ENCODE peak calls at places on chromosome 17, in seven cellular contexts. T is keratinocyte, W is esophagus squamous epithelium, N is PC-3, L is fibroblast of lung, C is breast epithelium, Q is brain microvascular endothelial cell. R is an unnamed sample.
A peak's percentile ranks its signal among the peaks of the same experiment; 100 is the strongest.

GRCh38 chr17:74746922-74747321 is 1.5 kb upstream of the NHERF1 start:
- DNase-seq in T (no peak), W (no peak), N (no peak), L (no peak), C (no peak), Q (no peak), R (no peak)

GRCh38 chr17:57574040-57574513 is 171.0 kb downstream of the CCDC182 start:
- DNase-seq in T (no peak), W (no peak), N (peak; percentile 62), L (peak; percentile 62), C (no peak), Q (no peak), R (peak; percentile 58)

GRCh38 chr17:14950216-14950615 is 314.9 kb downstream of the PMP22 start:
- DNase-seq in T (no peak), W (no peak), N (no peak), L (peak; percentile 2), C (no peak), Q (peak; percentile 38), R (no peak)

GRCh38 chr17:74307984-74308773 is 17.8 kb upstream of the KIF19 start:
- DNase-seq in T (no peak), W (no peak), N (no peak), L (peak; percentile 21), C (no peak), Q (no peak), R (no peak)

GRCh38 chr17:71117461-71117860 is 948.1 kb downstream of the KCNJ2 start:
- DNase-seq in T (no peak), W (no peak), N (no peak), L (peak; percentile 73), C (no peak), Q (peak; percentile 24), R (no peak)

GRCh38 chr17:69326302-69327059 is 452 bp downstream of the ABCA5 start:
- DNase-seq in T (no peak), W (no peak), N (peak; percentile 39), L (peak; percentile 34), C (no peak), Q (peak; percentile 10), R (no peak)

GRCh38 chr17:7129311-7129710 is 14.7 kb upstream of the ASGR2 start:
- DNase-seq in T (no peak), W (no peak), N (no peak), L (no peak), C (no peak), Q (no peak), R (no peak)

GRCh38 chr17:2197271-2197670 is 106.3 kb downstream of the SMG6 start:
- DNase-seq in T (no peak), W (no peak), N (no peak), L (no peak), C (no peak), Q (no peak), R (no peak)

GRCh38 chr17:1905190-1905919 is 75.5 kb downstream of the RPA1 start:
- DNase-seq in T (no peak), W (no peak), N (no peak), L (peak; percentile 11), C (no peak), Q (no peak), R (no peak)

GRCh38 chr17:1315891-1316403 is 36.5 kb downstream of the TRARG1 start:
- DNase-seq in T (no peak), W (no peak), N (no peak), L (no peak), C (no peak), Q (no peak), R (peak; percentile 67)

GRCh38 chr17:77407321-77408277 is 266.8 kb downstream of the SEC14L1 start:
- DNase-seq in T (no peak), W (no peak), N (no peak), L (no peak), C (no peak), Q (no peak), R (no peak)

GRCh38 chr17:900336-900735 is 79.2 kb downstream of the NXN start:
- DNase-seq in T (no peak), W (no peak), N (no peak), L (no peak), C (no peak), Q (no peak), R (no peak)

GRCh38 chr17:20282526-20283308 is 184.6 kb downstream of the LGALS9B start:
- DNase-seq in T (no peak), W (no peak), N (no peak), L (no peak), C (no peak), Q (no peak), R (no peak)

GRCh38 chr17:72295916-72296315 is 175.1 kb downstream of the SOX9 start:
- DNase-seq in T (no peak), W (no peak), N (no peak), L (no peak), C (no peak), Q (no peak), R (no peak)

GRCh38 chr17:72299092-72299491 is 178.3 kb downstream of the SOX9 start:
- DNase-seq in T (no peak), W (no peak), N (no peak), L (no peak), C (no peak), Q (no peak), R (no peak)

GRCh38 chr17:72294487-72294893 is 173.7 kb downstream of the SOX9 start:
- DNase-seq in T (no peak), W (no peak), N (no peak), L (no peak), C (no peak), Q (no peak), R (no peak)

GRCh38 chr17:72296456-72296855 is 175.6 kb downstream of the SOX9 start:
- DNase-seq in T (no peak), W (no peak), N (peak; percentile 54), L (no peak), C (no peak), Q (no peak), R (no peak)

GRCh38 chr17:72297326-72298115 is 176.7 kb downstream of the SOX9 start:
- DNase-seq in T (no peak), W (no peak), N (peak; percentile 86), L (peak; percentile 65), C (no peak), Q (peak; percentile 60), R (peak; percentile 69)
- TF ChIP-seq CTCF in T (no peak), W (no peak), N (no peak), L (no peak), C (no peak), Q (no peak), R (no peak)

GRCh38 chr17:4584125-4584834 is at the start of gene SMTNL2:
- DNase-seq in T (no peak), W (no peak), N (no peak), L (no peak), C (no peak), Q (no peak), R (peak; percentile 81)

GRCh38 chr17:4586043-4586442 is 1.7 kb downstream of the SMTNL2 start:
- DNase-seq in T (no peak), W (no peak), N (no peak), L (no peak), C (no peak), Q (no peak), R (no peak)

GRCh38 chr17:4585203-4585939 is 1.0 kb downstream of the SMTNL2 start:
- DNase-seq in T (no peak), W (no peak), N (no peak), L (no peak), C (no peak), Q (no peak), R (peak; percentile 54)

GRCh38 chr17:4583796-4584124 is 569 bp upstream of the SMTNL2 start:
- DNase-seq in T (no peak), W (no peak), N (no peak), L (no peak), C (no peak), Q (no peak), R (peak; percentile 79)

GRCh38 chr17:4584835-4585187 is 482 bp downstream of the SMTNL2 start:
- DNase-seq in T (no peak), W (no peak), N (no peak), L (no peak), C (no peak), Q (no peak), R (peak; percentile 71)
- H3K4me3 ChIP-seq in T (no peak overlapping the region), W (peak overlapping the region; percentile 57), N (no peak overlapping the region), L (no peak overlapping the region), C (peak overlapping the region; percentile 78), Q (no peak overlapping the region), R (peak overlapping the region; percentile 81)

DNA sequence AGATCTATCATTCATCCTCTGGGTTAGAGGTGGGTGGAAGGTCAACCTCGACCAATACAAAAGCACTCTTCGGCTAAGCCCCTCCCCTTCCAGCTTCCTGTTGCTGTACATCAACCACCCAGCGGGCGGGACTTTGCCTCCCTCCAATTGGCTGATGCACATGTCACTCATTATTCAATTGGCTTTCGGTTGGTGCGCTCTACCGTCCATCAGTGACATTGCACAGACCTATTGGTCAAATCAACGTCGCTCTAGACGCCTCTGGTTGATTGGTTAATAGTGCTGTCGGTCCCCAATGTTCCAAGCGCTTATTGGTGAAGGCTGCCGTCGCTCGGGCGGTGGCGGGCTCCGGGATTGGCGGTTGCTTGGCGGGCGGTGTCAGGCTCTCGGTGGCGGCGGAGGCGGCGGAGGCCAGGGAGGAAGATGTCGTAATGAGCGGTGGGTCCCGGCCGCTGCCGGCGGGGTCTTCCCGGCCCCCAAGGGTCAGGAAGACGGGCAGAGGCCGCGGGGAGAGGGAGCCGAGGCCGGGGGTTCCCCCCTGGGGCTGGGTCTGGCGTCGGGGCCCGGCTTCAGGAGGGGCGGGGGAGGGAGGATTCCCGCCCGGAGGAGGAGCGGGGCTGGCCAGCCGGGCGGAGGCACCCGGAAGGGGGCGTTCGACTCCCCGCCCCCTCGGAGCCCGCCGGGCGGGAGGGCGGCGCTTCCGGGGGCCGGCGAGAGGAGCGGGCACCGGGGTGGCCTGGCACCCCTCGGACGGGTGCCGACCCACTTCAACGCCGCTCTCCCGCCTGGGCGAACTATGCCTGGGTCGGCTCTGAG is at the start of gene SP2:
- DNase-seq in T (peak; percentile 100), W (peak; percentile 98), N (peak; percentile 100), L (peak; percentile 100), C (peak; percentile 99), Q (peak; percentile 100), R (peak; percentile 99)
- H3K27ac ChIP-seq in T (peak within 1 kb of the TSS; percentile 75), W (peak within 1 kb of the TSS; percentile 99), N (peak within 1 kb of the TSS; percentile 77), L (peak within 1 kb of the TSS; percentile 92), C (peak within 1 kb of the TSS; percentile 100), Q (peak within 1 kb of the TSS; percentile 98), R (peak within 1 kb of the TSS; percentile 97)

DNA sequence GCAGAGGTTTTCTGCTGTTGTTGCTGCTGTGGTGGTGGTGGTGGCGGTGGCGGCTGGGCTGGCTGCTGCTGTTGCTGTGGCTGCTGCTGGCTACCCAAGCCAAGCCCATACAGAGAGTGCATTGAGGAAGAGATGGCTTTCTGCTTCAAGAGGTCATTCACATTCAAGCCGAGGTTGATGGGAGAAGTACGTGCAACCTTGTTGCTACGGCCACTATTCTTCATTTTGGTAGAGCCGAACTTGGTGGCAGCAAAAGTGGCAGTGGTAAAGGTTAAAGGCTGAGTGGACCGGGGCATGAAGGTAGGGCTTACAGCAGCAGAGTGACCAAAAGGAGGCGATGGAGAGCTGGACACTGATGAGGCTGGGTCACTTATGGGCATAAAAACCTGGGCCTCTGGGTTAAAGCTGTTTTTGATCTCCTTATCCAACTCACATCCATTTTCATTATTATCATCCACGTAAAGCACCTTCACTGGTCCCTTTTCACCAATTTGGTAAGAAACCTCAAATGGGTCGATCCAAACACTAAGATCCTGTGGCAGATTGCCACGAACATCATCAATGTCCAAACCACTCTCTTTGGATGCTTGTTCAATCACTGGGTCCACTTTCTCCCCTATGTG is 2.8 kb downstream of the TOB1 start:
- DNase-seq in T (no peak), W (no peak), N (peak; percentile 67), L (no peak), C (no peak), Q (no peak), R (no peak)
- TF ChIP-seq CTCF in T (peak; percentile 45), W (peak; percentile 45), N (peak; percentile 81), L (peak; percentile 49), C (peak; percentile 56), Q (peak; percentile 76), R (peak; percentile 61)